ENCODE peak calls at places on chromosomes 3 and 15, in eight cellular contexts. D, X, H, J, G, P, B and R are unnamed samples.

GRCh38 chr3:181455276-181455675 is 256.4 kb upstream of the SOX2 start:
- DNase-seq in H (no peak), P (no peak), X (no peak), J (no peak), G (no peak), D (no peak), B (no peak), R (no peak)

GRCh38 chr15:84398763-84399701 is 163.5 kb downstream of the GOLGA6L4 start:
- DNase-seq in B (peak), P (no peak), G (no peak), H (peak), D (no peak), X (no peak), J (peak), R (no peak)

GRCh38 chr15:34049096-34049495 is 10.1 kb upstream of the AVEN start:
- DNase-seq in B (no peak), D (no peak), J (no peak), H (no peak), P (no peak), G (no peak), X (no peak), R (no peak)

GRCh38 chr3:95926904-95927501 is 887.4 kb upstream of the EPHA6 start:
- DNase-seq in X (no peak), J (no peak), B (no peak), G (no peak), D (peak), P (no peak), H (no peak), R (no peak)

GRCh38 chr3:13718000-13718399 is 161.9 kb downstream of the WNT7A start:
- DNase-seq in H (no peak), D (no peak), P (no peak), J (no peak), B (peak), X (no peak), G (no peak), R (peak)

GRCh38 chr15:47711654-47712053 is 5.7 kb upstream of the SEMA6D start:
- DNase-seq in H (no peak), X (no peak), P (no peak), D (no peak), G (no peak), J (no peak), B (no peak), R (no peak)

GRCh38 chr3:175495331-175495730 is 636.2 kb downstream of the NAALADL2 start:
- DNase-seq in G (no peak), P (no peak), B (no peak), D (no peak), H (no peak), X (no peak), J (no peak), R (no peak)

GRCh38 chr15:67941643-67942315 is 101.9 kb upstream of the RNU6-1 start:
- DNase-seq in P (no peak), G (no peak), X (no peak), H (no peak), B (no peak), D (no peak), J (no peak), R (no peak)

GRCh38 chr15:92899910-92900711 is at the start of gene CHD2:
- DNase-seq in H (peak), D (peak), J (peak), B (peak), X (peak), G (peak), P (peak), R (peak)

GRCh38 chr15:59941612-59942011 is 62.5 kb upstream of the FOXB1 start:
- DNase-seq in D (no peak), P (no peak), H (no peak), G (no peak), X (no peak), B (no peak), J (no peak), R (no peak)

GRCh38 chr15:38867556-38867955 is 302.9 kb upstream of the RASGRP1 start:
- DNase-seq in G (no peak), B (no peak), P (no peak), X (no peak), H (no peak), D (no peak), J (no peak), R (no peak)

GRCh38 chr15:50353251-50353998 is 1.6 kb downstream of the GABPB1 start:
- DNase-seq in P (no peak), X (no peak), D (peak), H (no peak), B (no peak), J (no peak), G (no peak), R (no peak)

GRCh38 chr15:26095710-26096330 is 232.7 kb upstream of the ATP10A start:
- DNase-seq in G (no peak), J (no peak), D (no peak), B (no peak), P (no peak), X (no peak), H (no peak), R (no peak)

GRCh38 chr3:71309342-71309741 is 274.2 kb downstream of the FOXP1 start:
- DNase-seq in P (no peak), J (no peak), H (no peak), D (no peak), G (peak), X (no peak), B (no peak), R (no peak)

GRCh38 chr15:69825941-69826817 is 271.5 kb downstream of the TLE3 start:
- DNase-seq in P (no peak), G (no peak), D (no peak), X (no peak), H (no peak), B (no peak), J (no peak), R (no peak)

GRCh38 chr3:194204036-194204792 is 68.3 kb downstream of the HES1 start:
- DNase-seq in J (no peak), B (no peak), G (no peak), P (no peak), X (peak), H (no peak), D (peak), R (no peak)

GRCh38 chr3:128222771-128223386 is 69.6 kb downstream of the EEFSEC start:
- DNase-seq in B (no peak), D (no peak), P (no peak), G (no peak), X (no peak), H (no peak), J (no peak), R (no peak)

GRCh38 chr15:93515256-93516044 is 426.4 kb upstream of the RGMA start:
- DNase-seq in G (no peak), H (no peak), X (no peak), B (peak), J (no peak), D (no peak), P (peak), R (no peak)

GRCh38 chr3:64319391-64319790 is 94.1 kb upstream of the PRICKLE2 start:
- DNase-seq in G (no peak), P (no peak), B (no peak), X (no peak), H (no peak), J (no peak), D (no peak), R (no peak)

GRCh38 chr3:115830764-115831395 is 207.6 kb downstream of the GAP43 start:
- DNase-seq in P (no peak), J (no peak), H (no peak), X (no peak), D (no peak), G (no peak), B (no peak), R (no peak)

GRCh38 chr3:126666600-126667528 is 11.9 kb upstream of the TXNRD3 start:
- DNase-seq in G (no peak), D (no peak), X (no peak), B (no peak), P (no peak), H (no peak), J (no peak), R (no peak)

GRCh38 chr3:149648525-149648924 is 9.3 kb downstream of the WWTR1 start:
- DNase-seq in G (no peak), X (no peak), J (no peak), B (no peak), D (no peak), H (no peak), P (no peak), R (no peak)

GRCh38 chr15:75966073-75966472 is 46.2 kb downstream of the NRG4 start:
- DNase-seq in G (no peak), B (no peak), H (no peak), D (no peak), X (no peak), P (no peak), J (no peak), R (no peak)

GRCh38 chr3:108008106-108008505 is 82.7 kb downstream of the CD47 start:
- DNase-seq in D (no peak), X (no peak), B (no peak), G (no peak), P (no peak), H (no peak), J (no peak), R (no peak)

GRCh38 chr3:17261627-17262369 is 377.0 kb downstream of the PLCL2 start:
- DNase-seq in J (no peak), X (no peak), H (no peak), P (no peak), G (no peak), B (no peak), D (no peak), R (no peak)

GRCh38 chr15:57703387-57703786 is 3.1 kb upstream of the POLR2M start:
- DNase-seq in G (no peak), D (no peak), H (no peak), X (no peak), B (no peak), J (no peak), P (no peak), R (no peak)

GRCh38 chr3:126081618-126082333 is 2.1 kb downstream of the SLC41A3 start:
- DNase-seq in G (no peak), B (peak), P (no peak), D (no peak), X (peak), J (no peak), H (no peak), R (no peak)

GRCh38 chr3:6091262-6091661 is 769.7 kb upstream of the GRM7 start:
- DNase-seq in H (no peak), B (no peak), G (no peak), X (no peak), P (no peak), J (no peak), D (no peak), R (no peak)

GRCh38 chr15:100687532-100688215 is 85.3 kb downstream of the ASB7 start:
- DNase-seq in X (no peak), G (no peak), D (no peak), J (no peak), P (no peak), B (no peak), H (no peak), R (no peak)

GRCh38 chr3:13015286-13016082 is 57.7 kb downstream of the IQSEC1 start:
- DNase-seq in J (no peak), B (no peak), D (peak), P (no peak), G (peak), H (no peak), X (no peak), R (peak)

GRCh38 chr15:41559239-41559488 is 152 bp downstream of the TYRO3 start:
- DNase-seq in D (no peak), H (no peak), P (no peak), G (no peak), B (no peak), X (no peak), J (no peak), R (no peak)

GRCh38 chr3:141389703-141390102 is 21.4 kb downstream of the ZBTB38 start:
- DNase-seq in G (no peak), D (no peak), B (no peak), P (no peak), X (no peak), J (no peak), H (no peak), R (no peak)

GRCh38 chr15:55659481-55659880 is 71.3 kb upstream of the PYGO1 start:
- DNase-seq in G (no peak), H (no peak), J (no peak), P (no peak), B (no peak), D (no peak), X (no peak), R (no peak)

GRCh38 chr3:168307893-168308292 is 212.2 kb upstream of the GOLIM4 start:
- DNase-seq in D (no peak), P (no peak), G (no peak), H (no peak), B (no peak), X (no peak), J (no peak), R (no peak)

GRCh38 chr15:63482874-63483323 is 21.5 kb upstream of the USP3 start:
- DNase-seq in X (no peak), B (no peak), J (no peak), P (no peak), G (no peak), H (no peak), D (no peak), R (no peak)

GRCh38 chr3:31404871-31405270 is 127.9 kb upstream of the STT3B start:
- DNase-seq in X (no peak), B (no peak), H (no peak), G (no peak), D (no peak), J (no peak), P (no peak), R (no peak)

GRCh38 chr15:35674873-35675781 is 129.2 kb upstream of the DPH6 start:
- DNase-seq in D (peak), G (no peak), X (no peak), P (no peak), H (no peak), B (no peak), J (no peak), R (no peak)

GRCh38 chr15:66480267-66480666 is 17.3 kb downstream of the SNAPC5 start:
- DNase-seq in D (no peak), G (no peak), H (no peak), X (no peak), B (no peak), P (no peak), J (no peak), R (no peak)

GRCh38 chr15:79168922-79169322 is 78.3 kb upstream of the RASGRF1 start:
- DNase-seq in H (no peak), D (peak), G (no peak), B (no peak), J (no peak), X (no peak), P (peak), R (no peak)

DNA sequence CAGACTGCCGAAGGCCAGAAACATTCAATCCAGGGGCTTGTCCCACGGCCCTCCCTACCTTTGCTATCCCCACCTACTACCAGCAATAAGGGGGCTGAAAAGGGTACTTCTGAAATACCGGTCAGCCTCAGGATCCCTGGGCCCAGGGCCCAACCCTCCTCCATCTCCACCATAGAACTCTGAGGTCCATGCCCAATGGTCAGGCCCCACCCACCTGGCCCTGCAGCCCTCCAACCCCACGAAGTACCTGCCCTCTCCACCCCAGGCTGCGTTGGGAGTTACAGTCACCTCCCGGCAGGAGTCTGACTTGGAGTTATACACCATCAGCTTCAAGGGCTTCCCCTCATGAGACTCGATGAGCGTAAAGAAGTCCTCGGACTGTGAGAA is 6.9 kb downstream of the GORASP1 start:
- DNase-seq in P (no peak), J (no peak), X (no peak), D (no peak), B (no peak), H (no peak), G (no peak), R (no peak)
- TF ChIP-seq CTCF in P (no peak), J (no peak), X (no peak), D (no peak), B (no peak), H (no peak), G (no peak), R (no peak)

GRCh38 chr3:176814252-176814651 is 383.0 kb downstream of the TBL1XR1 start:
- DNase-seq in P (peak), B (no peak), J (peak), D (peak), X (peak), G (no peak), H (peak), R (no peak)
- TF ChIP-seq CTCF in P (peak), B (no peak), J (peak), D (peak), X (peak), G (no peak), H (no peak), R (peak)

DNA sequence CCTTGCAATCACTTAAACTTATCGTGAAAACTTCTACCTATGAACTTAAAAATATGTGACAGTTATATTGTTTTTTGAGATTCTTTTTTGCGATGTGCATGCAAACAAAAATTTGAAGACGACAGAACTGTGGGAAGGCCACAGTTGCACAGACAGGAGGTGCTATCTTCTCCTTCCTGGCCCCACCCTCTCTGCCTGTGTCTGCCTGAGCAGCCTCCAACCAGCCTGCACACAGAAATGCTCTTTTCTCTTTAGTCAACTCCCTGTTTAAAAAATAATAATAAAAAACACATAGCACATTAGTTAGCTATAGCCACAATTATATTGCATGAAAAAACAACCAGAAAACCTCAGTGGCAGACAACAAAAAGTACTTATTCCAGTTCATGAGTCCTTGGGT is 212.2 kb downstream of the ZNF621 start:
- DNase-seq in H (no peak), J (no peak), D (no peak), X (no peak), P (no peak), B (no peak), G (no peak), R (no peak)
- TF ChIP-seq CTCF in H (no peak), J (no peak), D (no peak), X (no peak), P (no peak), B (no peak), G (no peak), R (no peak)

GRCh38 chr15:27541581-27541980 is 557.5 kb downstream of the OCA2 start:
- DNase-seq in H (no peak), P (no peak), G (no peak), J (no peak), B (no peak), X (no peak), D (no peak), R (no peak)

GRCh38 chr15:27538325-27538724 is 560.8 kb downstream of the OCA2 start:
- DNase-seq in H (no peak), P (no peak), X (no peak), G (no peak), D (no peak), J (no peak), B (no peak), R (no peak)

GRCh38 chr15:27532358-27532757 is 561.4 kb downstream of the GABRG3 start:
- DNase-seq in X (no peak), H (no peak), B (no peak), P (no peak), G (no peak), D (no peak), J (no peak), R (no peak)

GRCh38 chr15:27530994-27531393 is 560.0 kb downstream of the GABRG3 start:
- DNase-seq in H (no peak), D (no peak), X (no peak), J (no peak), B (no peak), P (no peak), G (no peak), R (no peak)

DNA sequence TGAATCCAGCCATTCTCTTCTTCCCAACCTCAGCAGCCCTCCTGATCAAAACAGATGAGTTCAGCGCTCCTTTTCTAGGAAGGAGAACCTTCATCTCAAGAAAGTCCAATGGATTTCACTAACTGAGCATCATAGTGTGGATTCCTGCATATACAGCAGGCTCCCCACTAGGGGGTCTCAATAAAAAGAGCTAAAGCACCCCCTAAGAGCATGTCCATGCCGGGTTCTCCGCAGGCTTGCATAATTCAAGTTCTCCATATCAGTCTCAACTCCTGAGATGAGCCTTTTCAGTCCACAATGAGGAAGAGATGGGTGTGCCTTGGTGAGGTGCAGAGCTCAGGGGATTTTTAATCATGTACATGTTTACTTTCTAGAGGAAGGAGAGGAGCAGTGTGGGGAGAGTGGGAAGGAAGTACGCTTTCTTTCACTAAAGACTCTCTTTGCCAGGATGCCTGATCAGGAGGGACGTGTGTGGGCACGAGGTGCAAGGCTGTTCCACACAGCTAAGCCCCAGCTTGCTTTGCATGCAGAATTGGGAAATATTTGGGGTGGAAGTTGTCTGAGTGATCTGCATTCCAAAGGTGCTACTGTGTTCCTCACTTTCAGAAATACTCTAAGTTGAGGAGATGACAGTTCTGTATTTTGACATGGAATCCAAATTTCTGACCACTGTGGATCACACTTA is 563.5 kb downstream of the OCA2 start:
- DNase-seq in P (no peak), X (no peak), H (no peak), J (no peak), G (no peak), B (no peak), D (no peak), R (no peak)
- TF ChIP-seq CTCF in P (no peak), X (no peak), H (no peak), J (no peak), G (no peak), B (no peak), D (no peak), R (no peak)

DNA sequence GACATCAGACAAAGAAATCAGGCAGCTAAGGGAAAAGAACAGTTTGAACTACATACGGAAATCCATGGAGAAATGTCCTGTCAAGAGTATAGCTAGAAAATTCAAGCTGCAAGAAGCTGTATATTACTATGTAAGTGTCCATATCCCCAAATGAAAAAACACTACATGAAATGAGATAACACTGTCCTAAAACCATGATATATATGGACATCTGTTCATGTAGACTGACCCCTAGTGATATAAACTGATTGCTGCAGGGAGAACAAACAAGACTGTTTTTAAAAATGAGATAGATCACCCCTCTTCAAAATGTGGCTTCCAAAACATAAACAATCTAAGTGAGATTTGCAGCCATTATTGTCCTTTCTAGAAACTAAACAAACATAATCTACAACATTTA is 985.6 kb downstream of the EPHA3 start:
- DNase-seq in J (no peak), D (peak), P (no peak), H (no peak), X (no peak), G (no peak), B (no peak), R (no peak)
- TF ChIP-seq CTCF in J (peak), D (peak), P (peak), H (no peak), X (peak), G (no peak), B (no peak), R (no peak)